ENCODE peak calls at places on chromosome 9, in four cellular contexts. W is CD8-positive, alpha-beta memory T cell; X is naive thymus-derived CD4-positive, alpha-beta T cell; O is Peyer's patch. H is an unnamed sample.

GRCh38 chr9:105625088-105625487 is 37.2 kb upstream of the TAL2 start:
- DNase-seq in W (no peak), X (no peak), O (no peak), H (no peak)

GRCh38 chr9:4774209-4774608 is 18.5 kb upstream of the RCL1 start:
- DNase-seq in X (no peak), O (no peak), W (no peak), H (peak; percentile 37)

GRCh38 chr9:91141407-91141973 is 220.2 kb downstream of the AUH start:
- DNase-seq in O (no peak), W (no peak), X (no peak), H (no peak)

GRCh38 chr9:101453776-101454570 is 18.4 kb upstream of the ALDOB start:
- DNase-seq in X (no peak), O (no peak), W (no peak), H (no peak)

GRCh38 chr9:75046725-75047345 is 18.7 kb upstream of the CARNMT1 start:
- DNase-seq in O (no peak), W (no peak), X (no peak), H (no peak)

GRCh38 chr9:84343111-84343521 is 2.6 kb upstream of the SLC28A3 start:
- DNase-seq in X (no peak), O (no peak), W (no peak), H (no peak)

GRCh38 chr9:68533678-68534077 is 7.0 kb downstream of the TMEM252 start:
- DNase-seq in W (no peak), O (no peak), X (no peak), H (no peak)

GRCh38 chr9:97966493-97966892 is 16.6 kb upstream of the ANP32B start:
- DNase-seq in X (no peak), W (no peak), O (no peak), H (no peak)

GRCh38 chr9:78601957-78602565 is 305.1 kb downstream of the PSAT1 start:
- DNase-seq in W (no peak), X (no peak), O (no peak), H (no peak)

GRCh38 chr9:33329117-33329563 is 38.8 kb downstream of the NFX1 start:
- DNase-seq in W (no peak), O (peak; percentile 58), X (no peak), H (peak; percentile 86)

GRCh38 chr9:15873573-15874177 is 320.8 kb downstream of the CCDC171 start:
- DNase-seq in O (no peak), W (no peak), X (peak; percentile 9), H (no peak)

GRCh38 chr9:133108794-133109641 is 12.0 kb downstream of the RALGDS start:
- DNase-seq in X (no peak), W (no peak), O (no peak), H (peak; percentile 2)

GRCh38 chr9:6959275-6960000 is 201.7 kb downstream of the KDM4C start:
- DNase-seq in W (no peak), X (no peak), O (no peak), H (no peak)

GRCh38 chr9:15349892-15350761 is 43.1 kb upstream of the TTC39B start:
- DNase-seq in O (no peak), X (no peak), W (no peak), H (no peak)

GRCh38 chr9:93155716-93156474 is 21.8 kb upstream of the NINJ1 start:
- DNase-seq in X (no peak), O (no peak), W (no peak), H (no peak)

GRCh38 chr9:38333047-38333446 is 59.5 kb upstream of the ALDH1B1 start:
- DNase-seq in X (no peak), O (no peak), W (no peak), H (no peak)

GRCh38 chr9:132077881-132078280 is 1.8 kb downstream of the MED27 start:
- DNase-seq in O (no peak), W (no peak), X (no peak), H (no peak)

GRCh38 chr9:116163293-116164055 is 9.9 kb downstream of the PAPPA start:
- DNase-seq in W (no peak), O (no peak), X (no peak), H (no peak)

GRCh38 chr9:2574215-2574614 is 47.4 kb upstream of the VLDLR start:
- DNase-seq in W (no peak), O (no peak), X (no peak), H (no peak)

GRCh38 chr9:113682297-113682771 is 193.8 kb upstream of the ZNF618 start:
- DNase-seq in W (peak; percentile 9), X (peak; percentile 20), O (peak; percentile 73), H (peak; percentile 38)

GRCh38 chr9:224540-225520 is 10.2 kb downstream of the DOCK8 start:
- DNase-seq in O (no peak), X (no peak), W (no peak), H (no peak)

GRCh38 chr9:445033-445432 is 230.4 kb downstream of the DOCK8 start:
- DNase-seq in X (no peak), O (no peak), W (no peak), H (no peak)

GRCh38 chr9:5041390-5042115 is 56.5 kb downstream of the JAK2 start:
- DNase-seq in O (no peak), X (no peak), W (no peak), H (no peak)

GRCh38 chr9:107648153-107648716 is 158.7 kb upstream of the KLF4 start:
- DNase-seq in X (no peak), W (no peak), O (no peak), H (no peak)

GRCh38 chr9:94867281-94867841 is 140.9 kb downstream of the AOPEP start:
- DNase-seq in O (no peak), X (no peak), W (no peak), H (peak; percentile 85)

GRCh38 chr9:133934512-133935221 is 57.5 kb downstream of the VAV2 start:
- DNase-seq in X (no peak), W (no peak), O (no peak), H (no peak)

GRCh38 chr9:122810306-122810946 is 10.5 kb downstream of the OR1K1 start:
- DNase-seq in X (peak; percentile 75), O (peak; percentile 79), W (peak; percentile 58), H (peak; percentile 35)

GRCh38 chr9:36995927-36996471 is 38.1 kb downstream of the PAX5 start:
- DNase-seq in W (peak; percentile 22), O (peak; percentile 75), X (peak; percentile 60), H (no peak)

GRCh38 chr9:121440265-121440664 is 59.4 kb downstream of the GGTA1 start:
- DNase-seq in W (no peak), O (no peak), X (no peak), H (no peak)

GRCh38 chr9:20394928-20395327 is 227.4 kb downstream of the MLLT3 start:
- DNase-seq in W (no peak), O (no peak), X (no peak), H (no peak)

GRCh38 chr9:83920469-83920941 is 727 bp downstream of the KIF27 start:
- DNase-seq in W (no peak), X (no peak), O (no peak), H (no peak)

GRCh38 chr9:132505961-132506691 is 76.3 kb upstream of the BARHL1 start:
- DNase-seq in W (no peak), O (no peak), X (no peak), H (no peak)

GRCh38 chr9:129559506-129559881 is 61.4 kb downstream of the C9orf50 start:
- DNase-seq in X (no peak), W (no peak), O (no peak), H (no peak)

GRCh38 chr9:126448136-126448535 is 121.5 kb downstream of the MVB12B start:
- DNase-seq in X (no peak), W (no peak), O (no peak), H (no peak)
- H3K4me3 ChIP-seq in X (no peak overlapping the region), W (no peak overlapping the region), O (no peak overlapping the region), H (no peak overlapping the region)

DNA sequence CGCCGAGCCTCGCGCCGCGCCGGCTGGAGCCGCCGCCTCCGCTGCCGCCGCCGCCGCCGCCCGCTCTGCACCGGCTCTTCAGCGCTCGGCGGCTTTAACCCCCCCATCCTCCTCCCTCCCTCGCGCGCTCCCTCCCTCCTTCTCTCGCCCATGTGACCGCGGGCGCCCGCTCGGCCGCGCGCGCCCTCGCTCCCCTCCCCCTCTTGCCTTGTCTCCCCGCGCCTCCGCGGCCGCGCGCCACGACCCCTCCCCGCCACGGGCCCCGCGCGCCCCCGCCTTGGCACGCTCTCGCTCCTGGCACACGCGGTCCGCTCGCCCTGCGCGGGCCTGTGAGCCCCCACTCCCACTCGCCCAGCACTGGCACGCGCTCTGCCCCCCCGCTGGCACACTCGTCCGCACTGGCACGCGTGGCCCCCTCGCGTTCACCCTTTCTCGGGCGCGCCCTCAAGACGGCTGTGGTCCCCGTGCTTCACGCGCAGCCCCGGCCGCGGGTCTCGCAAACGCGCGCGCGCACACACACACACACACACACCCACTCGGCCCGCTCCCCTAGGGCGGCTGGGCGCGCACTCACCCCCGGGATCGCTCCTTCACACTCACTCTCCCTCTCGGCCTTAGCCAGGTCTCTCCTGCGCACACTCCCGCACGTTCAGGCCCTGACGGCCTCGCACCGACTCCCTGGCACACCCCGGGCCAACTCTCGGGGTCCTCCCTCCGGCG is at the start of gene CNTFR:
- DNase-seq in X (no peak), O (peak; percentile 66), W (no peak), H (peak; percentile 70)
- H3K27me3 ChIP-seq in X (peaks cover 20% of the 10 kb centered on the region), O (no peaks in the 10 kb centered on the region), W (peaks cover 71% of the 10 kb centered on the region), H (no peaks in the 10 kb centered on the region)

DNA sequence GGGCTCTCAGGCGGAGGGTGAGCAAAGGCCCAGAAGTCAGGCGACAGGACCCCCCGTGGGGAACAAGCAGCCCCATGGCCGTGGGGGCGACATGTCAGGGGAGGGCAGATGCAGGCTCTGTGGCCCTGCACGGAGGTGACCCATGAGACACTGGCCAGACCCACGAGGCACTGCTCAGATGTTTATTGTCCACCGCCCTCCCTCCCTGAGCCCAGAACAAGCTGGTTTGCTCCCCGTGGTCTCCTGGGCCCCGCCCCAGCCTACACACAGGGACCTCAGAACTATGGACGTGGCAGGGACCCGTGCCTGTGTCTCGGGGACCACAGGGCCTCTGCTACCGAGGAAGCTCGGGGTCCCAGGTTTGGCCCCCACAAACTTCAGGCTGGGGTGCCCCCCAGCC is 1.9 kb downstream of the FUT7 start:
- DNase-seq in X (no peak), W (no peak), O (no peak), H (no peak)
- H3K4me3 ChIP-seq in X (peak overlapping the region; percentile 69), W (peak overlapping the region; percentile 74), O (peak overlapping the region; percentile 24), H (no peak overlapping the region)

DNA sequence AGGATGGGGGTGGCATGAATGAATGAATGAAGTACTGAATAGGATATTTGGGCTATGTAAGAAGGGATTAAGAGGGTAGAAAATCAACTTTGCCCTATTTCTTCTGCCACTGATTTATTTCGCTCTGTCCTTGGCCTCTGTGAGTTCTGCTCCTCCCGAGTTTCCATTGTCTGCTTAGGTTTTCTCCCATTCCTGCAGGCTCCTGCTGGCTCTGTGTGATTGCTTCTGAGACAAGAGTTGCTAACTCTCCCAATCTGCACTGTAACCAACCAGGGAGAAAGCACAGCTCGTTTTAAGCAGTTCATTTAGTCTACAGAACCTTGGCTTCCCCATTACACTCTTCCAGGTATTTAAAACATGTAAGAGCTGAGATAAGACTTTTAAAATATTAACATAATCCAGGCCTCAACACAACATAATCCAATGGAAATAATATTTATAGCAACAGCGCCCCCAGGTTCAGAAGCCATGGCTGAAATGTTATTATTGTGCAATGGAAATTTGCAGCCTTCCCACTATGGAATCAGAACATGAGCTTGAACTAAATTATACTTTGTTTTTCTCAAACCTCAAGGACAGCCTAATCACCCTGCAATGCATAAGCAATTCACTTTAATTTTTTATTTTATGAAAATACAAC is 203.5 kb downstream of the ERCC6L2 start:
- DNase-seq in X (no peak), O (no peak), W (no peak), H (no peak)
- H3K27me3 ChIP-seq in X (no peaks in the 10 kb centered on the region), O (no peaks in the 10 kb centered on the region), W (no peaks in the 10 kb centered on the region), H (no peaks in the 10 kb centered on the region)

H was measured in gastrocnemius medialis.